ENCODE peak calls at places on chromosome 13, in seven cellular contexts. N is mucosa of gallbladder; G is activated CD8-positive, alpha-beta T cell treated with anti-CD3 and anti-CD28 coated beads for 36 hours; J is activated naive CD4-positive, alpha-beta T cell treated with anti-CD3 and anti-CD28 coated beads for 36 hours; V is stimulated activated CD8-positive, alpha-beta memory T cell treated with anti-CD3 and anti-CD28 coated beads, Interleukin-4, amount 100 ng/mL, for 24 hours; W is NCI-H510A treated with DMSO at 0.1 percent for 48 hours; P is NB4. H is an unnamed sample.

GRCh38 chr13:65606622-65607021 is 1623.5 kb downstream of the PCDH9 start:
- DNase-seq in V (no peak), G (no peak), J (no peak), W (no peak), N (no peak), P (no peak), H (no peak)

GRCh38 chr13:76503756-76504155 is 382.4 kb downstream of the KCTD12 start:
- DNase-seq in G (no peak), J (no peak), N (no peak), W (peak; percentile 51), V (no peak), P (no peak), H (no peak)

GRCh38 chr13:74217816-74218215 is 83.6 kb upstream of the KLF12 start:
- DNase-seq in J (no peak), G (no peak), N (no peak), W (no peak), P (no peak), V (no peak), H (no peak)

GRCh38 chr13:95676100-95676774 is 702 bp upstream of the DNAJC3 start:
- DNase-seq in W (peak; percentile 91), N (no peak), J (peak; percentile 56), G (peak; percentile 55), V (no peak), P (peak; percentile 75), H (no peak)

GRCh38 chr13:24357756-24358155 is 48.4 kb downstream of the C1QTNF9 start:
- DNase-seq in J (no peak), G (no peak), V (no peak), P (no peak), W (no peak), N (no peak), H (no peak)

GRCh38 chr13:109938255-109938936 is 152.0 kb upstream of the IRS2 start:
- DNase-seq in V (no peak), J (no peak), W (no peak), N (no peak), G (no peak), P (no peak), H (no peak)

GRCh38 chr13:30832845-30833332 is 73.2 kb upstream of the MEDAG start:
- DNase-seq in P (peak; percentile 44), W (peak; percentile 48), N (peak; percentile 86), J (peak; percentile 77), V (peak; percentile 30), G (peak; percentile 85), H (no peak)

GRCh38 chr13:111955412-111955769 is 111.6 kb upstream of the SOX1 start:
- DNase-seq in V (no peak), J (no peak), G (no peak), P (no peak), W (no peak), N (no peak), H (no peak)

GRCh38 chr13:39353988-39354387 is 249.0 kb downstream of the LHFPL6 start:
- DNase-seq in G (no peak), P (no peak), J (no peak), W (no peak), N (no peak), V (no peak), H (no peak)

GRCh38 chr13:76828316-76828741 is 57.9 kb downstream of the KCTD12 start:
- DNase-seq in W (no peak), P (no peak), V (no peak), G (peak; percentile 22), J (peak; percentile 60), N (no peak), H (no peak)

GRCh38 chr13:47672982-47673670 is 327.9 kb downstream of the SUCLA2 start:
- DNase-seq in G (no peak), N (no peak), J (no peak), V (no peak), P (peak; percentile 33), W (no peak), H (no peak)

H was measured in stimulated activated naive B cell treated with anti-CD40 and anti-IgM and Interleukin-4, amounts not matched to agents 10 μg/mL and 1 μg/mL and 100 μg/mL, for 72 hours.